ENCODE peak calls at places on chromosomes 13 and 19, in nine cellular contexts. W is NCI-H1048; H is stimulated activated CD8-positive, alpha-beta memory T cell treated with anti-CD3 and anti-CD28 coated beads, Interleukin-4, amount 100 ng/mL, for 1 hour; L is iris pigment epithelial cell; R is T-cell; V is uterus; P is WTC11; D is stimulated activated CD4-positive, alpha-beta T cell treated with anti-CD3 and anti-CD28 coated beads, Interleukin-15, amount 100 ng/mL, for 48 hours; B is NCI-H748 treated with DMSO at 0.1 percent for 48 hours. Y is an unnamed sample.
A peak's percentile ranks its signal among the peaks of the same experiment; 100 is the strongest.

GRCh38 chr19:901216-902092 is 8.2 kb downstream of the RNU6-9 start:
- DNase-seq in W (no peak), H (no peak), L (no peak), R (no peak), V (no peak), P (no peak), D (no peak), B (no peak), Y (no peak)

GRCh38 chr19:22619932-22620331 is 14.2 kb upstream of the ZNF492 start:
- DNase-seq in W (no peak), H (no peak), L (no peak), R (no peak), V (no peak), P (no peak), D (no peak), B (no peak), Y (no peak)

GRCh38 chr13:73195091-73195490 is 136.3 kb downstream of the KLF5 start:
- DNase-seq in W (no peak), H (no peak), L (no peak), R (no peak), V (no peak), P (no peak), D (no peak), B (no peak), Y (no peak)

GRCh38 chr19:5718032-5718578 is 1.8 kb downstream of the LONP1 start:
- DNase-seq in W (no peak), H (no peak), L (peak; percentile 72), R (no peak), V (no peak), P (no peak), D (peak; percentile 54), B (no peak), Y (no peak)

GRCh38 chr13:46079770-46080169 is 25.1 kb downstream of the CPB2 start:
- DNase-seq in W (no peak), H (no peak), L (no peak), R (no peak), V (no peak), P (no peak), D (no peak), B (no peak), Y (no peak)

GRCh38 chr19:5250127-5250659 is 90.4 kb downstream of the PTPRS start:
- DNase-seq in W (no peak), H (no peak), L (no peak), R (no peak), V (no peak), P (no peak), D (no peak), B (no peak), Y (no peak)

GRCh38 chr19:46659151-46660007 is 1.6 kb downstream of the DACT3 start:
- DNase-seq in W (no peak), H (no peak), L (peak; percentile 10), R (no peak), V (peak; percentile 67), P (peak; percentile 63), D (no peak), B (no peak), Y (no peak)

GRCh38 chr19:10805758-10806247 is 30.2 kb downstream of the TMED1 start:
- DNase-seq in W (no peak), H (no peak), L (no peak), R (no peak), V (no peak), P (no peak), D (no peak), B (no peak), Y (no peak)

GRCh38 chr19:44747739-44748425 is 626 bp upstream of the BCL3 start:
- DNase-seq in W (peak; percentile 31), H (no peak), L (peak; percentile 65), R (no peak), V (peak; percentile 71), P (no peak), D (no peak), B (peak; percentile 34), Y (no peak)

GRCh38 chr13:42405665-42406390 is 133.9 kb downstream of the AKAP11 start:
- DNase-seq in W (no peak), H (no peak), L (peak; percentile 79), R (no peak), V (no peak), P (no peak), D (no peak), B (no peak), Y (no peak)

GRCh38 chr19:5903502-5904301 is at the start of gene NDUFA11:
- DNase-seq in W (peak; percentile 91), H (peak; percentile 95), L (peak; percentile 95), R (peak; percentile 94), V (peak; percentile 100), P (peak; percentile 98), D (peak; percentile 94), B (peak; percentile 94), Y (peak; percentile 80)

GRCh38 chr19:45496349-45496953 is 396 bp downstream of the RTN2 start:
- DNase-seq in W (no peak), H (no peak), L (no peak), R (no peak), V (peak; percentile 47), P (peak; percentile 84), D (no peak), B (no peak), Y (no peak)

GRCh38 chr13:101309014-101309619 is 107.2 kb downstream of the NALCN start:
- DNase-seq in W (no peak), H (no peak), L (peak; percentile 91), R (no peak), V (no peak), P (no peak), D (no peak), B (no peak), Y (no peak)

GRCh38 chr13:112350300-112350699 is 25.9 kb upstream of the SPACA7 start:
- DNase-seq in W (no peak), H (no peak), L (no peak), R (no peak), V (no peak), P (no peak), D (no peak), B (no peak), Y (no peak)

GRCh38 chr13:29696606-29697005 is 101.1 kb upstream of the SLC7A1 start:
- DNase-seq in W (no peak), H (no peak), L (no peak), R (no peak), V (no peak), P (no peak), D (no peak), B (no peak), Y (no peak)

GRCh38 chr19:42290523-42291436 is 11.2 kb upstream of the PRR19 start:
- DNase-seq in W (no peak), H (no peak), L (no peak), R (peak; percentile 42), V (no peak), P (no peak), D (no peak), B (no peak), Y (no peak)

GRCh38 chr19:45815501-45816216 is 551 bp upstream of the RSPH6A start:
- DNase-seq in W (no peak), H (no peak), L (no peak), R (no peak), V (no peak), P (peak; percentile 89), D (no peak), B (no peak), Y (no peak)

GRCh38 chr13:113854238-113855011 is 9.5 kb downstream of the GAS6 start:
- DNase-seq in W (no peak), H (no peak), L (no peak), R (no peak), V (peak; percentile 13), P (no peak), D (no peak), B (no peak), Y (no peak)

GRCh38 chr19:32416749-32417469 is 11.3 kb downstream of the DPY19L3 start:
- DNase-seq in W (no peak), H (no peak), L (peak; percentile 35), R (no peak), V (no peak), P (no peak), D (no peak), B (no peak), Y (no peak)

GRCh38 chr19:31553844-31554215 is 204.6 kb upstream of the TSHZ3 start:
- DNase-seq in W (no peak), H (no peak), L (no peak), R (no peak), V (no peak), P (no peak), D (no peak), B (no peak), Y (no peak)

GRCh38 chr19:17806945-17807344 is 12.0 kb downstream of the B3GNT3 start:
- DNase-seq in W (no peak), H (no peak), L (peak; percentile 18), R (no peak), V (no peak), P (no peak), D (no peak), B (no peak), Y (no peak)

GRCh38 chr19:18833849-18834643 is 2.3 kb downstream of the UPF1 start:
- DNase-seq in W (no peak), H (no peak), L (no peak), R (no peak), V (no peak), P (no peak), D (no peak), B (peak; percentile 85), Y (no peak)

GRCh38 chr13:75178436-75178835 is 303.5 kb downstream of the TBC1D4 start:
- DNase-seq in W (no peak), H (no peak), L (peak; percentile 59), R (no peak), V (no peak), P (no peak), D (no peak), B (no peak), Y (no peak)

GRCh38 chr13:49610176-49610575 is 18.1 kb upstream of the ARL11 start:
- DNase-seq in W (no peak), H (no peak), L (no peak), R (no peak), V (no peak), P (no peak), D (no peak), B (peak; percentile 10), Y (no peak)

GRCh38 chr19:33472696-33473624 is 48.6 kb downstream of the PEPD start:
- DNase-seq in W (no peak), H (no peak), L (peak; percentile 94), R (no peak), V (no peak), P (peak; percentile 8), D (no peak), B (no peak), Y (no peak)

GRCh38 chr19:50204811-50205675 is 1.6 kb downstream of the MYH14 start:
- DNase-seq in W (peak; percentile 70), H (no peak), L (no peak), R (no peak), V (no peak), P (peak; percentile 96), D (no peak), B (peak; percentile 82), Y (no peak)

GRCh38 chr19:2270157-2270571 is 11.8 kb downstream of the PEAK3 start:
- DNase-seq in W (no peak), H (no peak), L (no peak), R (no peak), V (peak; percentile 51), P (no peak), D (no peak), B (no peak), Y (no peak)

GRCh38 chr13:99307648-99308339 is 595 bp upstream of the GPR183 start:
- DNase-seq in W (no peak), H (no peak), L (peak; percentile 92), R (peak; percentile 14), V (no peak), P (no peak), D (peak; percentile 81), B (no peak), Y (no peak)

GRCh38 chr19:17475541-17476115 is 5.3 kb downstream of the SLC27A1 start:
- DNase-seq in W (no peak), H (no peak), L (peak; percentile 53), R (no peak), V (no peak), P (no peak), D (no peak), B (no peak), Y (no peak)

GRCh38 chr19:49020342-49020741 is 3.5 kb upstream of the LHB start:
- DNase-seq in W (no peak), H (no peak), L (no peak), R (no peak), V (no peak), P (peak; percentile 59), D (no peak), B (no peak), Y (no peak)